ENCODE peak calls at places on chromosomes 5 and 9, in five cellular contexts. G is AG09309, F is ELF-1, O is GM18507, P is mucosa of descending colon. H is an unnamed sample.

GRCh38 chr9:116490321-116490720 is 196.8 kb upstream of the TRIM32 start:
- DNase-seq in O (no peak), P (no peak), G (no peak), F (no peak), H (no peak)

GRCh38 chr5:72693546-72693945 is 122.9 kb upstream of the TNPO1 start:
- DNase-seq in P (no peak), O (no peak), G (no peak), F (no peak), H (no peak)

GRCh38 chr5:108295588-108296368 is 86.1 kb downstream of the FBXL17 start:
- DNase-seq in F (no peak), G (no peak), P (no peak), O (no peak), H (no peak)

GRCh38 chr5:40394715-40395114 is 285.0 kb upstream of the PTGER4 start:
- DNase-seq in G (no peak), O (no peak), F (no peak), P (no peak), H (no peak)

GRCh38 chr9:136090768-136091581 is 4.1 kb downstream of the NACC2 start:
- DNase-seq in O (no peak), G (no peak), F (peak), P (peak), H (no peak)

GRCh38 chr5:75243100-75243499 is 6.4 kb upstream of the ANKRD31 start:
- DNase-seq in F (no peak), P (no peak), O (no peak), G (no peak), H (no peak)

GRCh38 chr9:93958875-93959682 is 3.9 kb upstream of the BARX1 start:
- DNase-seq in F (peak), G (no peak), P (no peak), O (no peak), H (no peak)

GRCh38 chr5:85604378-85604777 is 1013.4 kb upstream of the COX7C start:
- DNase-seq in O (no peak), G (no peak), F (no peak), P (no peak), H (no peak)

GRCh38 chr9:107292811-107293554 is 9.9 kb downstream of the RAD23B start:
- DNase-seq in G (no peak), F (no peak), O (no peak), P (no peak), H (no peak)

GRCh38 chr5:121573844-121574243 is 277.8 kb upstream of the FTMT start:
- DNase-seq in G (no peak), O (no peak), P (no peak), F (no peak), H (no peak)

GRCh38 chr5:63220244-63220643 is 641.6 kb downstream of the LRRC70 start:
- DNase-seq in P (no peak), O (no peak), G (no peak), F (no peak), H (no peak)

GRCh38 chr9:79764377-79764776 is 192.6 kb downstream of the TLE4 start:
- DNase-seq in F (peak), G (peak), P (peak), O (no peak), H (no peak)

GRCh38 chr9:129140397-129141065 is 29.3 kb downstream of the PTPA start:
- DNase-seq in G (no peak), O (no peak), P (peak), F (peak), H (peak)

H was measured in neural crest cell.